ENCODE peak calls at places on chromosomes 16 and 17, in five cellular contexts. Z is psoas muscle, B is thyroid gland, Y is IMR-90, L is ascending aorta. G is an unnamed sample.

GRCh38 chr17:81838753-81839255 is 4.0 kb upstream of the PPP1R27 start:
- DNase-seq in Z (no peak), L (no peak), Y (no peak), B (no peak), G (no peak)

GRCh38 chr17:7001562-7001961 is 5.7 kb downstream of the ALOX12 start:
- DNase-seq in Z (no peak), B (no peak), L (no peak), Y (no peak), G (no peak)

GRCh38 chr16:1964046-1964505 is 550 bp downstream of the RPS2 start:
- DNase-seq in B (no peak), L (no peak), Y (no peak), Z (peak; percentile 54), G (no peak)

GRCh38 chr17:78774956-78775571 is 7.0 kb downstream of the CYTH1 start:
- DNase-seq in L (no peak), Z (no peak), Y (no peak), B (peak; percentile 10), G (no peak)

GRCh38 chr16:3776316-3776715 is 59.0 kb upstream of the TRAP1 start:
- DNase-seq in L (no peak), Y (no peak), Z (no peak), B (peak; percentile 85), G (no peak)

GRCh38 chr17:21686165-21687015 is 5.9 kb upstream of the KCNJ18 start:
- DNase-seq in Z (no peak), Y (no peak), L (peak; percentile 59), B (no peak), G (no peak)

GRCh38 chr16:6027733-6028132 is 930.1 kb upstream of the EEF2KMT start:
- DNase-seq in L (no peak), Y (no peak), B (no peak), Z (no peak), G (no peak)

GRCh38 chr17:6574689-6575595 is 18.6 kb upstream of the PITPNM3 start:
- DNase-seq in L (no peak), B (peak; percentile 57), Z (no peak), Y (peak; percentile 73), G (no peak)

GRCh38 chr16:75861981-75862380 is 135.7 kb upstream of the CPHXL start:
- DNase-seq in Z (no peak), B (no peak), Y (no peak), L (no peak), G (no peak)

GRCh38 chr17:10757067-10757466 is 27.2 kb upstream of the TMEM220 start:
- DNase-seq in Y (no peak), Z (no peak), B (no peak), L (no peak), G (no peak)
- H3K4me1 ChIP-seq in Y (no peaks in the 10 kb centered on the region), Z (peaks cover 7% of the 10 kb centered on the region), B (peaks cover 4% of the 10 kb centered on the region), L (no peaks in the 10 kb centered on the region), G (peaks cover 2% of the 10 kb centered on the region)

DNA sequence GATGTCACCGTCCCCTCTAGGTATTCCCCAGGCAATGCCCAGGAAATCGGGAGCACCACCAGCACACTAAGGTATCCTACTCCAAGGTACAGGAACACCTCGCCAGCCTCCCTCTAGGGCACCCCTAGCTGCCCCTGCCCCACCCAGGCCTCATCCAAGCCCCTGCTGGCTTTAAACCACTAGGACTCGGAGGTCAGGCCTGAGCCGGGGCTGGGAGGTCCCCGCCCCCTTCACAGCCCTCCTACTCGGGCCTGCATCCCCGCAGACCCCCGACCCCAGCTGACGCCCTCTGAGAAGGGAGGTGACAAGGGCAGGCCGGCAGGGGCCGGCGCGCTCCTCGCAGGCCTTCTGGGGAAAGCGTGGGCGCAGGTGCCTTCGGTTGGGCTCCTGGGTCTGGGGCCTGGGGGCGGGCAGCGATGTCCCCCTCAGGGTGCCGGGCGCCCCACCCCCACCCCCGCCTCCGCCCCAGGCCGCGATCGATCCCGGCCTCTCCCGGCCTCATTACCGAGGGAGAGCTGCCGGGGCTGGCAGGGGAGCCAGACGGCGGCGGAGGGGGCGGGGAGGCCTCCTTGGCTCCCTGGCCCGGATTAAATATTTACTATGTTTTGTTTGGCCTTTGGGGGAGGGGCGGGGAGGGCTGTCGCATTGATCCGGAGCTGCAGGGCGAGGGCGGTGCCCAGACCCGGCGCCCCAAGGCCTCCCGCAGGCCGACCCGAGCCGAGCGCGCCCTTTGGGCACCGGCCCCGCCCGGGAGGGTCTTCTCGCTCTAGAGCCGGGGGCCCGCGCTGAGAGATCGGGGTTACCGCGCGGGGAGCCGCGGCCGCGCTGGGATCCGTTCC is 27.3 kb downstream of the RTN4RL1 start:
- DNase-seq in L (no peak), B (peak; percentile 56), Z (peak; percentile 34), Y (no peak), G (no peak)
- H3K27ac ChIP-seq in L (peak overlapping the region; percentile 37), B (peak overlapping the region; percentile 32), Z (peak overlapping the region; percentile 92), Y (no peak overlapping the region), G (no peak overlapping the region)

GRCh38 chr17:44968225-44969143 is at the start of gene C1QL1:
- DNase-seq in B (peak; percentile 90), L (peak; percentile 94), Y (peak; percentile 81), Z (peak; percentile 92), G (no peak)

GRCh38 chr17:44967026-44967906 is 837 bp downstream of the C1QL1 start:
- DNase-seq in L (no peak), Z (no peak), B (no peak), Y (no peak), G (no peak)

GRCh38 chr17:44967907-44968224 is 237 bp downstream of the C1QL1 start:
- DNase-seq in B (no peak), Y (no peak), L (no peak), Z (no peak), G (no peak)

GRCh38 chr17:44970136-44970737 is 2.1 kb upstream of the C1QL1 start:
- DNase-seq in B (peak; percentile 87), Y (no peak), L (no peak), Z (no peak), G (no peak)

DNA sequence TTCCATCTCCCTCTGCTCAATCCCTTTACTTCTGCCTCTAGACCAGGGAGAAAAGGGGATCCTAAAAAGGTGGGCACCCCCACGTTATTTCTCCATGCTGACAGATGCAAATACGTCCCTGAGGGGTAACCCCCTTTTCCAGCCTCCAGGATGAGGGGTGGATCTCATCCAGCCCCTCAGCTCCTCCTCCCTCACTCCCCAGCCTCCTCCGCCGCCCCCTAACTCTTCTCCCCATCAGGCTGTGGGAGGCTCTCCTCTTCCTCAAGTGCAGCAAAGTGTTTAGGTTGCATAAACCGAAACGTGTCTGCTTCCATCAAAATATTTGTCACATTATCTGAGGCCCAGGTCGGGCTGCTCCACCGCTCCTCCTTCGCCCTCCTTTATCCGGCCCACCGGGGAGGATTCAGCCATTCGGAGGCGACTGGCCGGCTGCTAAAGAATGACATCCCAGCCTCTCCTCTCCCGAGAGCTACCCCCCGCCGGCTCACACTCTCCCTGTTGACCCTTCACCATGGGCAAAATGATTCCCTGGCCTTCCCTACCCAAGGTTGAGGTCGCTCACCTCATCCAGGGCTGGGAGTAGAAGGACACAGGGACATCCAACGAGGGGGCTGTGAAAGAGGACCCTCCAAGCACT is 1.2 kb upstream of the C1QL1 start:
- DNase-seq in L (no peak), Y (no peak), B (no peak), Z (no peak), G (no peak)
- H3K4me3 ChIP-seq in L (peak overlapping the region; percentile 67), Y (no peak overlapping the region), B (no peak overlapping the region), Z (no peak overlapping the region), G (peak overlapping the region; percentile 41)

GRCh38 chr17:2067559-2067958 is 12.7 kb downstream of the HIC1 start:
- DNase-seq in Y (peak; percentile 56), Z (peak; percentile 39), B (no peak), L (no peak), G (no peak)
- H3K4me1 ChIP-seq in Y (peaks cover 76% of the 10 kb centered on the region), Z (no peaks in the 10 kb centered on the region), B (peaks cover 6% of the 10 kb centered on the region), L (no peaks in the 10 kb centered on the region), G (peaks cover 3% of the 10 kb centered on the region)

DNA sequence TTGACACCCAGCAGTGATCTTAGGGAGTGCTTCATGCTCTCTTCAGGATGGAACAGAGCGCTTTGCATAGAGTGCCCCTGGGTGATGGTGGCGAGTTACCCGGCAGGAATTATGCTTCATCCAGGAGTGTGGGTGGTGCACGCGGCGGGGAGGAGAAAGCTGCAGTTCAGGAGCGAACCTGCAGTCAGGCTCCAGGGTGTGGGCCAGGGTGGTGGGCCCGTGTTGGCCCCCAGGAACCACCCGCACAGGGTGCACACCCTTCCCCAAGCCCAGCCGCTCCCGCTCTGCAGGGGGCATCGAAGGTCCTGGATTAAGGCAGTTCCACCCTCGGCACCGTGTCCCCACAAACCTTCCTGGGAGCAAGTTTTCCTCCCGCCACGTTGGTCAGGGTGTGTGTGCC is 3.9 kb downstream of the RAB40C start:
- DNase-seq in Y (no peak), L (no peak), Z (no peak), B (no peak), G (no peak)
- H3K27ac ChIP-seq in Y (no peak overlapping the region), L (no peak overlapping the region), Z (peak overlapping the region; percentile 95), B (no peak overlapping the region), G (no peak overlapping the region)

DNA sequence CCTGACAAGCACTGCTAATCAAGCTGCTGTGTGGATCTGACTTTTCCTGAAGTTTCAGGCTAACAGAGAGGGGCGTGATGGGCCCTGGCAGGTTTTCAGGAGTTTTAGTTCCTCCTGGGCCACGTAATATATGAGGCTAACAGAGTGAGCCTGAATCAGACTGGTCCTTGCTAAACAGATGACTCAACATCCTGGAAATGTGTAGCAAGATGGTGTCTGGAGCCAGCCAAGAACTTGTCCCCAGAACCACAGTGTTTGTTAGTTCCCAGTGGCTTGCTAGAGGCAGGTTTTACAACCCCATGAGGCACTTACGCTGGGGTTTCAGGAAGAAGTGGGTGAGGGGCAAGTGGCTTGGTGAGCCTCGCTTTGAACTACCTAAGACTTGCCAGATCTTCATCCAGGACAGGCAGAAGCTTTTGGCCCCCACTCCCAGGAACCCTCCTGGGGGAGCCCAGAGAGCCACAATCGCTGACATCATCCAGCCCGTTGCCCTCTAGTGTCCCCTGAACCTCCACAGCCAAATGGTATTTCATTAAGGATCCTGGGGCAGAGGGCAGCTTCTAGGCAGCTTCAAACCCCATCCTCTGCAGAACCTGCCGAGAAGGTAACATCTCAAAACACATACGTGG is 15.9 kb downstream of the TMEM92 start:
- DNase-seq in Z (peak; percentile 79), B (peak; percentile 25), L (peak; percentile 95), Y (peak; percentile 100), G (no peak)
- H3K4me3 ChIP-seq in Z (no peak overlapping the region), B (no peak overlapping the region), L (peak overlapping the region; percentile 56), Y (peak overlapping the region; percentile 8), G (no peak overlapping the region)

GRCh38 chr17:64106918-64107317 is 23.0 kb downstream of the ERN1 start:
- DNase-seq in L (no peak), Z (no peak), Y (no peak), B (no peak), G (no peak)

GRCh38 chr17:64110436-64111152 is 19.4 kb downstream of the ERN1 start:
- DNase-seq in Y (no peak), L (no peak), B (no peak), Z (no peak), G (no peak)

GRCh38 chr17:64109400-64109799 is 20.5 kb downstream of the ERN1 start:
- DNase-seq in L (no peak), Z (no peak), B (no peak), Y (no peak), G (no peak)

GRCh38 chr17:64103751-64104364 is 26.1 kb downstream of the ERN1 start:
- DNase-seq in Z (no peak), Y (peak; percentile 61), B (no peak), L (no peak), G (no peak)

DNA sequence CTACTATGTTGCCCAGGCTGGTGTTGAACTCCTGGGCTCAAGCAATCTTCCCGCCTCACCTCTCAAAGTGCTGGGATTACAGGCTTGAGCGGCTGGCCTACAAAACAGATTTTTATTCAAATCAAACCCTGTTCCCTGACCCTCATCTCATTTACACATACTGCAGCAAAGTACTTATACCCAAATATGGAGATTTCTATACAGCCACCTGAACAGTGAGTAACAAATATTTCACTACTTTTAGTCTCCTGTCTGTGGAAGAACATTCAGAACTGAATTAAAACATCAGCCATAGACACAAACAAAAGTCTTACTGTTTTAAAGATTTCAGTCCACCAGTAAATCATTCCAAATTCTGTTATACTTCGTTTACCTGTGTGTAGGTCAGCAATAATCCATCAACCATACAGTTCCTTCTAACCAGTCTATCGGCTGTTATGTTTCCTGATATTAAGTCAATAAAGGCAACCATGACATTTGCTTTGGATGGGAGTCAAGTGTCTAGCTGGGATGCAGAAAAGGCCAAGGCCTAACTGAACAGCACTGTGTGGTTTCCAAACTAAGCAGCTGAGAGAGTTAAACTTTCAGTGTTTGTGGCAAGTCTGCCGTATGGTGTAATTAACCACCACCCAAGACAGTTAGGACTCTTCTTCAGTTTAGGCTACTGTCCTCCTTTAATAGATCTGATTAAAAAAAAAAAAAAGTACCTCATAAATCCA is 22.3 kb downstream of the ERN1 start:
- DNase-seq in Z (no peak), L (no peak), Y (no peak), B (no peak), G (no peak)
- H3K4me1 ChIP-seq in Z (peaks cover 5% of the 10 kb centered on the region), L (no peaks in the 10 kb centered on the region), Y (peaks cover 3% of the 10 kb centered on the region), B (no peaks in the 10 kb centered on the region), G (no peaks in the 10 kb centered on the region)

G was measured in iPS DF 6.9.